ENCODE peak calls at places on chromosomes 1 and 21, in four cellular contexts. A, Z, P and W are unnamed samples.
A peak's percentile ranks its signal among the peaks of the same experiment; 100 is the strongest.

GRCh38 chr1:18927082-18927653 is 24.8 kb upstream of the ALDH4A1 start:
- DNase-seq in A (no peak), Z (no peak), P (no peak), W (no peak)

GRCh38 chr21:46667191-46667734 is 31.8 kb downstream of the PRMT2 start:
- DNase-seq in A (no peak), Z (peak; percentile 16), P (no peak), W (peak; percentile 78)

GRCh38 chr1:85624361-85624760 is 43.8 kb downstream of the CCN1 start:
- DNase-seq in A (no peak), Z (no peak), P (no peak), W (no peak)

GRCh38 chr1:162327144-162327790 is 49.4 kb downstream of the SPATA46 start:
- DNase-seq in A (no peak), Z (no peak), P (no peak), W (no peak)

GRCh38 chr1:94864821-94865220 is 44.7 kb downstream of the SLC44A3 start:
- DNase-seq in A (no peak), Z (no peak), P (no peak), W (no peak)

GRCh38 chr1:227789881-227790400 is 25.5 kb upstream of the PRSS38 start:
- DNase-seq in A (no peak), Z (no peak), P (no peak), W (no peak)

GRCh38 chr1:151513626-151514101 is 2.5 kb downstream of the CGN start:
- DNase-seq in A (no peak), Z (peak; percentile 76), P (no peak), W (peak; percentile 64)

GRCh38 chr21:45226540-45227326 is 61.0 kb downstream of the POFUT2 start:
- DNase-seq in A (no peak), Z (no peak), P (no peak), W (no peak)

GRCh38 chr1:19435851-19436465 is 49.4 kb downstream of the CAPZB start:
- DNase-seq in A (no peak), Z (peak; percentile 44), P (no peak), W (no peak)

GRCh38 chr1:162003825-162004205 is 19.9 kb downstream of the OLFML2B start:
- DNase-seq in A (no peak), Z (no peak), P (no peak), W (no peak)

GRCh38 chr1:38327559-38327973 is 281.0 kb upstream of the POU3F1 start:
- DNase-seq in A (no peak), Z (no peak), P (no peak), W (no peak)

GRCh38 chr1:244054247-244054923 is 3.3 kb downstream of the ZBTB18 start:
- DNase-seq in A (no peak), Z (no peak), P (no peak), W (peak; percentile 71)

GRCh38 chr1:212782422-212783154 is 9.0 kb downstream of the NSL1 start:
- DNase-seq in A (no peak), Z (peak; percentile 3), P (no peak), W (peak; percentile 41)

GRCh38 chr1:219432191-219432606 is 180.7 kb downstream of the ZC3H11B start:
- DNase-seq in A (no peak), Z (no peak), P (no peak), W (no peak)

GRCh38 chr1:60978421-60979357 is 103.7 kb upstream of the NFIA start:
- DNase-seq in A (peak; percentile 63), Z (peak; percentile 26), P (peak; percentile 15), W (peak; percentile 32)

GRCh38 chr1:178926046-178926445 is 55.2 kb upstream of the ANGPTL1 start:
- DNase-seq in A (no peak), Z (no peak), P (no peak), W (no peak)

GRCh38 chr1:52145137-52145536 is 3.2 kb downstream of the ZFYVE9 start:
- DNase-seq in A (no peak), Z (no peak), P (no peak), W (no peak)

GRCh38 chr1:31702836-31703404 is 897 bp downstream of the COL16A1 start:
- DNase-seq in A (no peak), Z (no peak), P (no peak), W (peak; percentile 49)

GRCh38 chr1:91546301-91546581 is 45.6 kb downstream of the CDC7 start:
- DNase-seq in A (no peak), Z (no peak), P (no peak), W (peak; percentile 68)

GRCh38 chr1:34779005-34779404 is 2.0 kb upstream of the GJB3 start:
- DNase-seq in A (no peak), Z (no peak), P (no peak), W (no peak)

GRCh38 chr1:55447488-55447887 is 232.3 kb upstream of the USP24 start:
- DNase-seq in A (no peak), Z (peak; percentile 35), P (no peak), W (no peak)

GRCh38 chr1:227212164-227212563 is 106.1 kb downstream of the CDC42BPA start:
- DNase-seq in A (no peak), Z (no peak), P (no peak), W (no peak)

GRCh38 chr21:30491963-30492428 is at the start of gene KRTAP19-3:
- DNase-seq in A (no peak), Z (no peak), P (no peak), W (no peak)

GRCh38 chr1:220045356-220046051 is 801 bp downstream of the EPRS1 start:
- DNase-seq in A (peak; percentile 29), Z (peak; percentile 4), P (no peak), W (peak; percentile 22)

GRCh38 chr1:157359309-157360020 is 192.8 kb downstream of the FCRL5 start:
- DNase-seq in A (no peak), Z (no peak), P (no peak), W (no peak)

GRCh38 chr1:43847290-43847689 is 86.3 kb upstream of the ARTN start:
- DNase-seq in A (no peak), Z (no peak), P (no peak), W (no peak)

GRCh38 chr1:101086783-101087182 is 61.2 kb upstream of the DPH5 start:
- DNase-seq in A (no peak), Z (no peak), P (no peak), W (no peak)

GRCh38 chr1:145985502-145986439 is 10.6 kb downstream of the TXNIP start:
- DNase-seq in A (no peak), Z (peak; percentile 56), P (no peak), W (no peak)

GRCh38 chr1:208044568-208045241 is 133.8 kb upstream of the CD34 start:
- DNase-seq in A (no peak), Z (no peak), P (no peak), W (no peak)

GRCh38 chr1:248810727-248811513 is 14.8 kb downstream of the SH3BP5L start:
- DNase-seq in A (peak; percentile 10), Z (no peak), P (no peak), W (no peak)

GRCh38 chr21:42193131-42193671 is 25.7 kb upstream of the ABCG1 start:
- DNase-seq in A (no peak), Z (no peak), P (no peak), W (no peak)

GRCh38 chr1:54887665-54888071 is 673 bp upstream of the DHCR24 start:
- DNase-seq in A (no peak), Z (no peak), P (no peak), W (peak; percentile 48)

GRCh38 chr1:2906620-2907019 is 105.1 kb upstream of the TTC34 start:
- DNase-seq in A (no peak), Z (no peak), P (no peak), W (no peak)
- TF ChIP-seq MXI1 in A (no peak), Z (no peak), P (no peak), W (no peak)

DNA sequence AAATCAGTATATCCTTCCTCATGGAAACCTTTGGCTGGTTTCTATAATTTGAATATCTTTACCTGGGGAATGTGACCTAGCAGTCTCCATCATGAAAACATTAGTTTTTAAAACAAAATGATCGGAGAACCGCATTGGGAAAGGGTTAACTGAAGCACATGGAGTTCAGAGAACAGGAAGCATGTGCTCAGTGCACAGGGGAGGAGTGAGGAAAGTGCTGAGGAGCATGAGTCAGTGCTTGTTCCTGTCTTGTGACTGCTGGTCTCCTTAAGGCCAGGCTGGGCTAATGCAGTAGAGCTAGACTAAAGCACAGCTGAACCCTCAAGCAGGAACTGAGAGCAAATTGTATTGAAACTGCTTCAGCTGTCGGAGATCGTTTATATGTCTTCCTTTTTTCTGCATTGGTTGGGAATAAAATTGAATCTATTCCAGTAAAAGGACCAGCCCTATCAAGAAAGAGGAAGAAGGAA is 5.8 kb downstream of the IFI16 start:
- DNase-seq in A (no peak), Z (no peak), P (peak; percentile 84), W (no peak)
- TF ChIP-seq JUND in A (peak; percentile 92), Z (no peak), P (peak; percentile 12), W (peak; percentile 69)

GRCh38 chr1:89708727-89709375 is 75.9 kb downstream of the LRRC8C start:
- DNase-seq in A (no peak), Z (no peak), P (no peak), W (no peak)
- TF ChIP-seq MXI1 in A (no peak), Z (no peak), P (no peak), W (no peak)

DNA sequence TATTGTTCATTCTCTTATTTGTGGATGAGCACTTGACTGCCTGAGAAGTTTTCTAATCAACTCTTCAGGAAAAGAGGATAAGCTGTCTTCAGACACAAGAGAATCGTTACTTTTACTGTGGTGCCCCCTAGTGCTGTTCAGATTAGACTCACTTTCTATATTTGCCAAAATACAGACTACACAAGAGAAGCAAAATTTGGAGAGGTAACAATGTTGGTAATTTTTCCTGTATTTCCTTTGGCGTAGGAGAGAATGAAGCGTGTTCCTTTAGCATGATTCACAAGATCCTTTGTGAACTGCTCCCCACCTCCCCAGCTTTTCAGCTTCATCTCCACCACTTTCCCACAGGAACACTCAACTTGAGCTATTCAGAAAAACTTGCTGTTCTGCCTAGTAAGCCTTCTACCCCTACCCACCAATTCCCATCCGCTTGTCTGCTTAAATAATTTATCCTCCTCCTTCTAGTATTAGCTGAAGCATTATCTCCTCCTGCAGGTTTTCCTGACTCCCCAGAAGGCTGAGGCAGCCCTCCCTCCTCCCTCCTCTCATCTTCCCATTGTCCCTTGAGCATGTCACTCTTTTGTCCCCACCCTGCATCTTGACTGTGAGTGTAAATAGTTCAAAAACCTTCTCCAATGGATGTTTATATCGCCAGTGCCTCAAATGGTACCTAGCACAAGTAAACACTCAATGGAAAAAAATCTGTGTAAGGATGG is 4.5 kb downstream of the TNFSF4 start:
- DNase-seq in A (no peak), Z (peak; percentile 42), P (no peak), W (peak; percentile 8)
- TF ChIP-seq JUND in A (no peak), Z (no peak), P (no peak), W (no peak)

GRCh38 chr1:113793878-113794834 is 18.1 kb downstream of the RSBN1 start:
- DNase-seq in A (no peak), Z (no peak), P (no peak), W (no peak)
- TF ChIP-seq MXI1 in A (no peak), Z (no peak), P (no peak), W (no peak)

DNA sequence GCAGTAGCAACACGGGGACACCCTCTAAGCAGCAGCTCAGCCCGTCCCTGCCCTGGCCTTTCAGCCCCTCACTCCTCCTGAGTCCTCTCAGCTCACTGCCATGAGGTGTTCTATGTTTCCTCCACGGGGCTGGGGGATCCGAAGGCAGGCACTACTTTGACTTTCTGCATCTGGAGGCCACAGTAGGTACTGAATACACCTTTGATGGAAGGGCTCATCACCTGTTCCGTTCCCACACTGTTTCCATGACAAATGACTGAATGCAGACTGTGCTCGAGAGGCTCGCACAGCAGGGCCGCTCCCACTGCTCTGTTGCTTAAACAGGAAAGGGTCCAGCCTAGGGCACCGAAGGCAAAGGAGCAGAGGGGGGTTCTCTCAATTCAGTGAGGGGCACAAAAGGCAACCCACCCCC is 77.6 kb upstream of the DNAH14 start:
- DNase-seq in A (no peak), Z (no peak), P (no peak), W (no peak)
- TF ChIP-seq JUND in A (no peak), Z (no peak), P (no peak), W (no peak)

GRCh38 chr1:107195476-107195875 is 54.6 kb downstream of the NTNG1 start:
- DNase-seq in A (no peak), Z (no peak), P (no peak), W (no peak)
- TF ChIP-seq MXI1 in A (no peak), Z (no peak), P (no peak), W (no peak)